ENCODE peak calls at places on chromosomes 2 and 18, in seven cellular contexts. One of them, this sample, is unnamed.

GRCh38 chr2:47720036-47720435 is 62.9 kb upstream of the MSH6 start:
- DNase-seq in left ventricle myocardium inferior: no peak
- DNase-seq in activated T-cell treated with anti-CD3 and anti-CD28 coated beads for 1 hour: no peak
- DNase-seq in foreskin melanocyte: no peak
- DNase-seq in activated CD4-positive, alpha-beta T cell treated with anti-CD3 and anti-CD28 coated beads, Interleukin-2, amount 50 U/mL, for 48 hours: no peak
- DNase-seq in KG1: no peak
- DNase-seq in anterior cingulate cortex: no peak
- DNase-seq in this sample: no peak

GRCh38 chr2:62939735-62940491 is 110.7 kb upstream of the OTX1 start:
- DNase-seq in anterior cingulate cortex: no peak
- DNase-seq in KG1: no peak
- DNase-seq in activated T-cell treated with anti-CD3 and anti-CD28 coated beads for 1 hour: no peak
- DNase-seq in activated CD4-positive, alpha-beta T cell treated with anti-CD3 and anti-CD28 coated beads, Interleukin-2, amount 50 U/mL, for 48 hours: no peak
- DNase-seq in foreskin melanocyte: no peak
- DNase-seq in left ventricle myocardium inferior: no peak
- DNase-seq in this sample: no peak

GRCh38 chr18:7272268-7273049 is 41.6 kb downstream of the LRRC30 start:
- DNase-seq in KG1: peak; percentile 38
- DNase-seq in left ventricle myocardium inferior: peak; percentile 59
- DNase-seq in activated CD4-positive, alpha-beta T cell treated with anti-CD3 and anti-CD28 coated beads, Interleukin-2, amount 50 U/mL, for 48 hours: no peak
- DNase-seq in activated T-cell treated with anti-CD3 and anti-CD28 coated beads for 1 hour: no peak
- DNase-seq in foreskin melanocyte: peak; percentile 66
- DNase-seq in anterior cingulate cortex: peak; percentile 9
- DNase-seq in this sample: no peak

GRCh38 chr2:17605691-17606090 is 65.2 kb downstream of the VSNL1 start:
- DNase-seq in activated T-cell treated with anti-CD3 and anti-CD28 coated beads for 1 hour: no peak
- DNase-seq in anterior cingulate cortex: no peak
- DNase-seq in foreskin melanocyte: no peak
- DNase-seq in KG1: no peak
- DNase-seq in left ventricle myocardium inferior: no peak
- DNase-seq in activated CD4-positive, alpha-beta T cell treated with anti-CD3 and anti-CD28 coated beads, Interleukin-2, amount 50 U/mL, for 48 hours: no peak
- DNase-seq in this sample: no peak

GRCh38 chr18:39051013-39051412 is 1485.4 kb upstream of the CELF4 start:
- DNase-seq in foreskin melanocyte: no peak
- DNase-seq in activated CD4-positive, alpha-beta T cell treated with anti-CD3 and anti-CD28 coated beads, Interleukin-2, amount 50 U/mL, for 48 hours: no peak
- DNase-seq in anterior cingulate cortex: no peak
- DNase-seq in activated T-cell treated with anti-CD3 and anti-CD28 coated beads for 1 hour: no peak
- DNase-seq in left ventricle myocardium inferior: no peak
- DNase-seq in KG1: no peak
- DNase-seq in this sample: no peak

GRCh38 chr18:62485684-62486083 is 37.1 kb upstream of the ZCCHC2 start:
- DNase-seq in left ventricle myocardium inferior: no peak
- DNase-seq in anterior cingulate cortex: no peak
- DNase-seq in KG1: no peak
- DNase-seq in activated T-cell treated with anti-CD3 and anti-CD28 coated beads for 1 hour: no peak
- DNase-seq in activated CD4-positive, alpha-beta T cell treated with anti-CD3 and anti-CD28 coated beads, Interleukin-2, amount 50 U/mL, for 48 hours: peak; percentile 17
- DNase-seq in foreskin melanocyte: peak; percentile 42
- DNase-seq in this sample: no peak

GRCh38 chr2:105795575-105795934 is 50.8 kb downstream of the NCK2 start:
- DNase-seq in KG1: no peak
- DNase-seq in activated T-cell treated with anti-CD3 and anti-CD28 coated beads for 1 hour: no peak
- DNase-seq in activated CD4-positive, alpha-beta T cell treated with anti-CD3 and anti-CD28 coated beads, Interleukin-2, amount 50 U/mL, for 48 hours: peak; percentile 47
- DNase-seq in left ventricle myocardium inferior: no peak
- DNase-seq in anterior cingulate cortex: no peak
- DNase-seq in foreskin melanocyte: no peak
- DNase-seq in this sample: no peak

GRCh38 chr2:241706539-241706938 is 4.7 kb downstream of the ING5 start:
- DNase-seq in activated CD4-positive, alpha-beta T cell treated with anti-CD3 and anti-CD28 coated beads, Interleukin-2, amount 50 U/mL, for 48 hours: no peak
- DNase-seq in activated T-cell treated with anti-CD3 and anti-CD28 coated beads for 1 hour: no peak
- DNase-seq in anterior cingulate cortex: no peak
- DNase-seq in left ventricle myocardium inferior: no peak
- DNase-seq in KG1: no peak
- DNase-seq in foreskin melanocyte: no peak
- DNase-seq in this sample: no peak

GRCh38 chr18:50637961-50638622 is 78.2 kb downstream of the MAPK4 start:
- DNase-seq in KG1: no peak
- DNase-seq in left ventricle myocardium inferior: no peak
- DNase-seq in foreskin melanocyte: no peak
- DNase-seq in activated T-cell treated with anti-CD3 and anti-CD28 coated beads for 1 hour: no peak
- DNase-seq in anterior cingulate cortex: no peak
- DNase-seq in activated CD4-positive, alpha-beta T cell treated with anti-CD3 and anti-CD28 coated beads, Interleukin-2, amount 50 U/mL, for 48 hours: no peak
- DNase-seq in this sample: no peak

GRCh38 chr2:195658541-195658890 is 1.5 kb downstream of the SLC39A10 start:
- DNase-seq in KG1: no peak
- DNase-seq in activated T-cell treated with anti-CD3 and anti-CD28 coated beads for 1 hour: no peak
- DNase-seq in activated CD4-positive, alpha-beta T cell treated with anti-CD3 and anti-CD28 coated beads, Interleukin-2, amount 50 U/mL, for 48 hours: no peak
- DNase-seq in foreskin melanocyte: no peak
- DNase-seq in left ventricle myocardium inferior: no peak
- DNase-seq in anterior cingulate cortex: no peak
- DNase-seq in this sample: no peak

GRCh38 chr18:63534615-63535014 is 7.6 kb upstream of the SERPINB12 start:
- DNase-seq in foreskin melanocyte: no peak
- DNase-seq in activated T-cell treated with anti-CD3 and anti-CD28 coated beads for 1 hour: no peak
- DNase-seq in left ventricle myocardium inferior: no peak
- DNase-seq in anterior cingulate cortex: no peak
- DNase-seq in activated CD4-positive, alpha-beta T cell treated with anti-CD3 and anti-CD28 coated beads, Interleukin-2, amount 50 U/mL, for 48 hours: no peak
- DNase-seq in KG1: no peak
- DNase-seq in this sample: no peak

GRCh38 chr2:239832101-239832994 is 192.8 kb downstream of the NDUFA10 start:
- DNase-seq in KG1: no peak
- DNase-seq in activated CD4-positive, alpha-beta T cell treated with anti-CD3 and anti-CD28 coated beads, Interleukin-2, amount 50 U/mL, for 48 hours: no peak
- DNase-seq in anterior cingulate cortex: no peak
- DNase-seq in left ventricle myocardium inferior: no peak
- DNase-seq in activated T-cell treated with anti-CD3 and anti-CD28 coated beads for 1 hour: no peak
- DNase-seq in foreskin melanocyte: peak; percentile 73
- DNase-seq in this sample: no peak

GRCh38 chr18:44771957-44772917 is 91.5 kb downstream of the SETBP1 start:
- DNase-seq in left ventricle myocardium inferior: peak; percentile 30
- DNase-seq in foreskin melanocyte: no peak
- DNase-seq in activated T-cell treated with anti-CD3 and anti-CD28 coated beads for 1 hour: no peak
- DNase-seq in activated CD4-positive, alpha-beta T cell treated with anti-CD3 and anti-CD28 coated beads, Interleukin-2, amount 50 U/mL, for 48 hours: no peak
- DNase-seq in KG1: no peak
- DNase-seq in anterior cingulate cortex: no peak
- DNase-seq in this sample: peak; percentile 94

GRCh38 chr18:9834551-9834950 is 51.2 kb upstream of the TXNDC2 start:
- DNase-seq in anterior cingulate cortex: no peak
- DNase-seq in left ventricle myocardium inferior: no peak
- DNase-seq in foreskin melanocyte: no peak
- DNase-seq in activated T-cell treated with anti-CD3 and anti-CD28 coated beads for 1 hour: no peak
- DNase-seq in activated CD4-positive, alpha-beta T cell treated with anti-CD3 and anti-CD28 coated beads, Interleukin-2, amount 50 U/mL, for 48 hours: no peak
- DNase-seq in KG1: no peak
- DNase-seq in this sample: no peak

GRCh38 chr2:182915369-182916326 is 49.2 kb upstream of the FRZB start:
- DNase-seq in KG1: no peak
- DNase-seq in activated CD4-positive, alpha-beta T cell treated with anti-CD3 and anti-CD28 coated beads, Interleukin-2, amount 50 U/mL, for 48 hours: no peak
- DNase-seq in left ventricle myocardium inferior: no peak
- DNase-seq in anterior cingulate cortex: no peak
- DNase-seq in foreskin melanocyte: no peak
- DNase-seq in activated T-cell treated with anti-CD3 and anti-CD28 coated beads for 1 hour: no peak
- DNase-seq in this sample: no peak

GRCh38 chr2:133352719-133353118 is 215.5 kb downstream of the NCKAP5 start:
- DNase-seq in left ventricle myocardium inferior: no peak
- DNase-seq in anterior cingulate cortex: no peak
- DNase-seq in KG1: no peak
- DNase-seq in activated CD4-positive, alpha-beta T cell treated with anti-CD3 and anti-CD28 coated beads, Interleukin-2, amount 50 U/mL, for 48 hours: no peak
- DNase-seq in activated T-cell treated with anti-CD3 and anti-CD28 coated beads for 1 hour: no peak
- DNase-seq in foreskin melanocyte: no peak
- DNase-seq in this sample: no peak